ENCODE peak calls at places on chromosome 1, in eight cellular contexts. N is adrenal gland, B is mammary epithelial cell, K is ovary, P is cardiac muscle cell, L is left lung, J is transverse colon, Q is H1. E is an unnamed sample.
A peak's percentile ranks its signal among the peaks of the same experiment; 100 is the strongest.

GRCh38 chr1:53525595-53525994 is 66.4 kb downstream of the DMRTB1 start:
- DNase-seq in N (no peak), B (no peak), K (no peak), P (no peak), L (no peak), J (no peak), Q (no peak), E (no peak)

GRCh38 chr1:50949286-50949982 is 10.6 kb downstream of the FAF1 start:
- DNase-seq in N (no peak), B (no peak), K (no peak), P (no peak), L (no peak), J (no peak), Q (no peak), E (no peak)

GRCh38 chr1:30840904-30841598 is 67.5 kb downstream of the SDC3 start:
- DNase-seq in N (peak; percentile 56), B (no peak), K (no peak), P (peak; percentile 46), L (no peak), J (no peak), Q (no peak), E (peak; percentile 63)

GRCh38 chr1:55156093-55156492 is 59.1 kb downstream of the USP24 start:
- DNase-seq in N (no peak), B (no peak), K (no peak), P (peak; percentile 3), L (no peak), J (no peak), Q (no peak), E (no peak)

GRCh38 chr1:240803151-240803550 is 191.2 kb upstream of the GREM2 start:
- DNase-seq in N (no peak), B (no peak), K (no peak), P (no peak), L (no peak), J (no peak), Q (no peak), E (no peak)

GRCh38 chr1:34266127-34266951 is 89.6 kb downstream of the C1orf94 start:
- DNase-seq in N (no peak), B (no peak), K (no peak), P (no peak), L (no peak), J (no peak), Q (no peak), E (no peak)

GRCh38 chr1:31648190-31648589 is 3.5 kb upstream of the PEF1 start:
- DNase-seq in N (no peak), B (no peak), K (no peak), P (no peak), L (no peak), J (no peak), Q (no peak), E (no peak)

GRCh38 chr1:230713915-230714764 is at the start of gene AGT:
- DNase-seq in N (peak; percentile 91), B (no peak), K (peak; percentile 58), P (peak; percentile 78), L (no peak), J (peak; percentile 48), Q (no peak), E (peak; percentile 84)

GRCh38 chr1:200039849-200040479 is 12.5 kb downstream of the NR5A2 start:
- DNase-seq in N (no peak), B (no peak), K (no peak), P (no peak), L (no peak), J (no peak), Q (no peak), E (no peak)

GRCh38 chr1:81999364-81999763 is 198.6 kb downstream of the ADGRL2 start:
- DNase-seq in N (no peak), B (peak; percentile 26), K (no peak), P (no peak), L (no peak), J (no peak), Q (no peak), E (no peak)

GRCh38 chr1:45205000-45205909 is 1.1 kb downstream of the ZSWIM5 start:
- DNase-seq in N (peak; percentile 64), B (no peak), K (peak; percentile 72), P (peak; percentile 39), L (peak; percentile 74), J (peak; percentile 60), Q (no peak), E (peak; percentile 34)

GRCh38 chr1:220786057-220786336 is 716 bp upstream of the MTARC1 start:
- DNase-seq in N (no peak), B (no peak), K (no peak), P (no peak), L (no peak), J (no peak), Q (no peak), E (no peak)

GRCh38 chr1:171251042-171251740 is 2.9 kb downstream of the FMO1 start:
- DNase-seq in N (no peak), B (peak; percentile 45), K (peak; percentile 36), P (peak; percentile 35), L (peak; percentile 66), J (peak; percentile 56), Q (no peak), E (peak; percentile 14)

GRCh38 chr1:28790384-28791035 is 21.5 kb upstream of the OPRD1 start:
- DNase-seq in N (no peak), B (no peak), K (no peak), P (no peak), L (no peak), J (no peak), Q (no peak), E (no peak)

GRCh38 chr1:3899776-3900149 is 309 bp downstream of the C1orf174 start:
- DNase-seq in N (no peak), B (no peak), K (no peak), P (no peak), L (no peak), J (no peak), Q (no peak), E (no peak)

GRCh38 chr1:34977858-34978257 is 7.3 kb downstream of the TMEM35B start:
- DNase-seq in N (no peak), B (no peak), K (no peak), P (peak; percentile 12), L (no peak), J (no peak), Q (no peak), E (no peak)

GRCh38 chr1:156432109-156433018 is 63.4 kb downstream of the RHBG start:
- DNase-seq in N (no peak), B (no peak), K (no peak), P (no peak), L (no peak), J (no peak), Q (no peak), E (no peak)

DNA sequence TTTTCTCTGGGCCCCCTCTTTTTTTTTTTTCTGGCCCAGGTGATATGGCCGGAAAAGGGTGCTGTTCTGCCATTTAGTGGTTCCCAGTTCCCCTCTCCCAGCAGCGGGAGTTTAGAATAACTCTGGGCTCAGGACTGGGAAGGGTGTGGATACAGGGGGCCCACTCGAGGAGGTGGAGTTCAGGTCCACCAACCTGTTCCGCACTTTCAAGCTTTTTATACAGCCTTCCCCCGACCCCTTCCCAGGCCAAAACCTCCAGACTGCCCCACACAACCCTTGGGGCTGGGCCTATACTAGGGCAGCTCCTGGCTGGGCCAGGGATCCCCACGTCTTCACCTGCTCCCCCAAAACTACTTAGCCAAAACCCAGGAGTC is 404 bp downstream of the PLEKHG5 start:
- DNase-seq in N (no peak), B (no peak), K (no peak), P (no peak), L (no peak), J (no peak), Q (no peak), E (no peak)
- H3K27ac ChIP-seq in N (peak overlapping the region; percentile 74), B (peak overlapping the region; percentile 96), K (no peak overlapping the region), P (no peak overlapping the region), L (peak overlapping the region; percentile 57), J (peak overlapping the region; percentile 75), Q (no peak overlapping the region), E (peak overlapping the region; percentile 88)

DNA sequence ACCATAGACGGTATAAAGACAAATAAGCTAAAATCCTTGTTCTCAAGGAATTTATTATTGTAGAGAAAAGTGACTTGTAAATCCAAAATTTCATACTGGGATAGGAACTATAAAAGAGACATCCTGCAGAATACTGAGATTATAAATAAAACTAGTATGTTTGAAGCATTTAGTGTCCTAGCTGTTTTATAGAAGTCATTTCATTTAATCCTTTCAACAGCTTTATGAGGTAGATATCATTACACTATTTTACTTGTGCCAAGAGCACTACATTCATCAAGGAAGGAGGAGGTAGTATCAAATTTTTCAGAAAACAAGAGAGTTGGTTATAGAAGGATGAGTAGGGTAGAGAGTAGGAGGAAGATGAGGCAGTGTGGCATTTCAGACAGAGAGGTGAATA is 119.6 kb downstream of the ATF6 start:
- DNase-seq in N (no peak), B (no peak), K (no peak), P (no peak), L (no peak), J (no peak), Q (no peak), E (no peak)
- H3K27ac ChIP-seq in N (no peak overlapping the region), B (no peak overlapping the region), K (no peak overlapping the region), P (no peak overlapping the region), L (no peak overlapping the region), J (peak overlapping the region; percentile 40), Q (no peak overlapping the region), E (no peak overlapping the region)

GRCh38 chr1:64748222-64748621 is 3.3 kb downstream of the RAVER2 start:
- DNase-seq in N (no peak), B (no peak), K (no peak), P (no peak), L (no peak), J (no peak), Q (no peak), E (no peak)

GRCh38 chr1:64744492-64745180 is at the start of gene RAVER2:
- DNase-seq in N (peak; percentile 79), B (peak; percentile 71), K (peak; percentile 79), P (peak; percentile 82), L (peak; percentile 93), J (peak; percentile 86), Q (no peak), E (peak; percentile 79)

GRCh38 chr1:64745986-64746940 is 1.4 kb downstream of the RAVER2 start:
- DNase-seq in N (no peak), B (no peak), K (no peak), P (no peak), L (no peak), J (peak; percentile 12), Q (no peak), E (no peak)

GRCh38 chr1:64745181-64745985 is 508 bp downstream of the RAVER2 start:
- DNase-seq in N (peak; percentile 35), B (peak; percentile 52), K (peak; percentile 31), P (peak; percentile 56), L (peak; percentile 71), J (peak; percentile 53), Q (no peak), E (no peak)

GRCh38 chr1:64743954-64744491 is 852 bp upstream of the RAVER2 start:
- DNase-seq in N (no peak), B (peak; percentile 1), K (no peak), P (no peak), L (no peak), J (no peak), Q (no peak), E (no peak)
- H3K27ac ChIP-seq in N (peak overlapping the region; percentile 86), B (no peak overlapping the region), K (no peak overlapping the region), P (no peak overlapping the region), L (no peak overlapping the region), J (peak overlapping the region; percentile 95), Q (no peak overlapping the region), E (peak overlapping the region; percentile 89)

DNA sequence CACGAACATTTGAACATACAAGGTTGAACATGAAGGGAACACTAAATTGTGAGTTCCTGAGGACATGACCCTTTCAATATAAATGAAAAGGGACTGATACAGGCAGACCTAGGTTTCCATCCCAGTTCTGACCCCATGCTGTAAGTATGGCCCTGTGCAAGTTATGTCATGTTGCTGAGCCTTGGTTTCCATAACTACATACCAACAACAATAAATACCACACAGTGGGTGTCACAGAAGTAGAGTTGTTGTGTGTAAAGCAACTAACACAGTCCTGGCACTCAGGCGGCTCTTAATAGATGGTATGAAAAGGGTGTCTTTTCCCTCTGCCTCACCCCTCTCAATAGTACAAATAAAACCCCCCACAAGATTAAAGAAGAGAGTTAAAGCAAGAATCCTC is 140.8 kb downstream of the LMX1A start:
- DNase-seq in N (no peak), B (peak; percentile 7), K (no peak), P (no peak), L (no peak), J (no peak), Q (no peak), E (no peak)
- H3K27ac ChIP-seq in N (no peak overlapping the region), B (no peak overlapping the region), K (no peak overlapping the region), P (no peak overlapping the region), L (no peak overlapping the region), J (no peak overlapping the region), Q (no peak overlapping the region), E (no peak overlapping the region)

E was measured in heart right ventricle.